ENCODE peak calls at places on chromosomes 16 and 17, in five cellular contexts. One of them, this sample, is unnamed.

GRCh38 chr16:19757762-19758595 is 39.9 kb downstream of the IQCK start:
- DNase-seq in mammary epithelial cell: peak
- DNase-seq in fibroblast of lung: peak
- DNase-seq in right atrium auricular region: no peak
- DNase-seq in B cell: no peak
- DNase-seq in this sample: no peak

GRCh38 chr16:68756250-68757051 is 19.4 kb downstream of the CDH1 start:
- DNase-seq in fibroblast of lung: no peak
- DNase-seq in mammary epithelial cell: peak
- DNase-seq in B cell: peak
- DNase-seq in right atrium auricular region: no peak
- DNase-seq in this sample: no peak

GRCh38 chr17:37327341-37328090 is 48.3 kb upstream of the C17orf78 start:
- DNase-seq in fibroblast of lung: peak
- DNase-seq in mammary epithelial cell: peak
- DNase-seq in B cell: no peak
- DNase-seq in right atrium auricular region: no peak
- DNase-seq in this sample: peak

GRCh38 chr17:29949708-29950107 is 8.3 kb downstream of the EFCAB5 start:
- DNase-seq in right atrium auricular region: no peak
- DNase-seq in mammary epithelial cell: no peak
- DNase-seq in B cell: no peak
- DNase-seq in fibroblast of lung: no peak
- DNase-seq in this sample: no peak

GRCh38 chr16:50444546-50444945 is 75.8 kb upstream of the BRD7 start:
- DNase-seq in right atrium auricular region: no peak
- DNase-seq in B cell: no peak
- DNase-seq in fibroblast of lung: no peak
- DNase-seq in mammary epithelial cell: peak
- DNase-seq in this sample: no peak

GRCh38 chr17:74296548-74296936 is 22.5 kb downstream of the DNAI2 start:
- DNase-seq in fibroblast of lung: peak
- DNase-seq in mammary epithelial cell: peak
- DNase-seq in right atrium auricular region: peak
- DNase-seq in B cell: no peak
- DNase-seq in this sample: peak

GRCh38 chr16:89359296-89360147 is 130.8 kb downstream of the ANKRD11 start:
- DNase-seq in fibroblast of lung: no peak
- DNase-seq in mammary epithelial cell: no peak
- DNase-seq in right atrium auricular region: no peak
- DNase-seq in B cell: no peak
- DNase-seq in this sample: no peak

GRCh38 chr16:70573451-70574121 is 50.0 kb downstream of the SF3B3 start:
- DNase-seq in fibroblast of lung: peak
- DNase-seq in right atrium auricular region: no peak
- DNase-seq in mammary epithelial cell: peak
- DNase-seq in B cell: no peak
- DNase-seq in this sample: peak

GRCh38 chr16:1481906-1482835 is 6.6 kb downstream of the PTX4 start:
- DNase-seq in fibroblast of lung: no peak
- DNase-seq in right atrium auricular region: no peak
- DNase-seq in B cell: no peak
- DNase-seq in mammary epithelial cell: peak
- DNase-seq in this sample: no peak

DNA sequence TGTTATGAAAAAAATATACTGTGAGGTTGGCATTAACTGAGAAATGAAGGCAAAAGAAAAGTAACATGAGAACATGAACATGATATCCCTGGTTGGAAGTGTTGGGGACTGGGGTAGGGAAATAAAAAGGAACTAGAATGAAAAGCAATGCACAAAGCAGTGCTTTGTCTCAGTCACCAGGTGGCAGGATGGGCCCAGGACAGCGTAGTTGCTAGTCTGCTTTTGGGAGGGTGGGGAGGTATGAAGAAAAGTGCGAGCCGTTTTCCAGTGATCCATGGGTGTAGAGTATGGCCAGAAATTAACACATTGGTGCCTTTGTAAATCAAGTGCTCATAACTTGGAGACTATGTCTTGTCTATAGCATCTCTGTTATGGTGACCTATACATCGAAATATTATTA is 662.5 kb upstream of the SALL1 start:
- DNase-seq in fibroblast of lung: no peak
- DNase-seq in mammary epithelial cell: no peak
- DNase-seq in B cell: no peak
- DNase-seq in right atrium auricular region: no peak
- DNase-seq in this sample: no peak
- TF ChIP-seq CTCF in fibroblast of lung: no peak
- TF ChIP-seq CTCF in mammary epithelial cell: peak
- TF ChIP-seq CTCF in B cell: no peak
- TF ChIP-seq CTCF in right atrium auricular region: no peak
- TF ChIP-seq CTCF in this sample: peak

GRCh38 chr17:77345260-77345910 is 204.6 kb downstream of the SEC14L1 start:
- DNase-seq in B cell: no peak
- DNase-seq in mammary epithelial cell: no peak
- DNase-seq in fibroblast of lung: no peak
- DNase-seq in right atrium auricular region: peak
- DNase-seq in this sample: no peak
- TF ChIP-seq CTCF in B cell: no peak
- TF ChIP-seq CTCF in mammary epithelial cell: no peak
- TF ChIP-seq CTCF in fibroblast of lung: no peak
- TF ChIP-seq CTCF in right atrium auricular region: no peak
- TF ChIP-seq CTCF in this sample: no peak

DNA sequence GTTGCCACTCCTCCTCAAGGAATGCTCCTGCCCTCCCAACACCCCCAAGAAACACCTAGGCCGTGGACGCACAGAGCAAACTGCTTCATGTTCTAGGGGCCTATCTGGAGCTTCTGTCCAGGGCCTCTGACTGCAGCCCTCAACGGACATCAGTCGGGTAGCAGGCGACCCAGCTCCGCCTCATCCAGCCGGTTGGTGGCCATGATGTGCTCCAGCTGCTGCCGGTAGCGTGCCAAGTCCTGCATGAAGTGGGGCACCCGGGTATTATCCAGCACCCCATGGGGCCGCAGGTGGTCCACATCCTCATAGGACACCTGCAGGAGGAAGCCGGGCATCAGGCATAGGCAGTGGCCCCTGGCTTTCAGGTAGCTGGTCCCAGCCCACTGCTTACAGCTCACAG is 6.3 kb downstream of the NOL3 start:
- DNase-seq in right atrium auricular region: no peak
- DNase-seq in fibroblast of lung: peak
- DNase-seq in B cell: no peak
- DNase-seq in mammary epithelial cell: no peak
- DNase-seq in this sample: no peak
- TF ChIP-seq CTCF in right atrium auricular region: no peak
- TF ChIP-seq CTCF in fibroblast of lung: no peak
- TF ChIP-seq CTCF in B cell: no peak
- TF ChIP-seq CTCF in mammary epithelial cell: no peak
- TF ChIP-seq CTCF in this sample: no peak

DNA sequence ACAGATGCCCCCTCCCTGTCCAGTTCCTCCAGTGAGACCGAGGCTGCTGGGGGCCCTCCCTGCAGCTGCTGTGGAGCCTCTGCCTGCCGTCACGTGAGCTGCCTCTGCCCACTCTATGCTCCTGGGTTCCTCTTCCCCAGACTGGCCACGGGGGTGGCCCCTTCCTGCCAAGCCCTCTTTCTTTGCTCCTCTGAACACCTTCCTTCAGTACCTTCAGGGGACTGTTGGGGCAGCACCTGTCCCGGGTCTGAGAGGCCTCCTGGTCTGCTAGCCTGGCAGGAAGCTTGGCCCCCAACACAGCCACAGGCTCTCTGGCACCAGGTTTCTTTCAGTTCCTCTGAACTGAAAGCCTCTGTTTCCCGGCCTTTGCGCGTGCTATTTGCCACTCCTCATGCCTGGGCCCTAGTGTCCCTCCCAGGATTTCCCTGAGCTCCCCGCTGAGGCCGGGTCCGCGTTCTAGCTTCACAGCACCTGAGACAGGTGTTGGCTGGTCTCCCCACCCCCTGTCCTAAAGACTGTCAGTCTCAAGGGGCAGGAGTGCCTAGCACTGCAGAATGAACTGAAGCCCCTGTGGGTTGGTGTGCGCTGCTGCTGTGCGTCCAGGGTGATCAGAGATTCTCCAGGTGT is 6.6 kb upstream of the ATP6V0C start:
- DNase-seq in mammary epithelial cell: no peak
- DNase-seq in fibroblast of lung: no peak
- DNase-seq in right atrium auricular region: no peak
- DNase-seq in B cell: peak
- DNase-seq in this sample: no peak
- TF ChIP-seq CTCF in mammary epithelial cell: no peak
- TF ChIP-seq CTCF in fibroblast of lung: no peak
- TF ChIP-seq CTCF in right atrium auricular region: no peak
- TF ChIP-seq CTCF in B cell: peak
- TF ChIP-seq CTCF in this sample: no peak